ENCODE peak calls at places on chromosomes 5 and 9, in six cellular contexts. One of them, this sample, is unnamed.

GRCh38 chr5:125113328-125113727 is 366.9 kb upstream of the ZNF608 start:
- DNase-seq in H54: no peak
- DNase-seq in NCI-H460: no peak
- DNase-seq in retina: no peak
- DNase-seq in RKO: no peak
- DNase-seq in central memory CD4-positive, alpha-beta T cell: no peak
- DNase-seq in this sample: no peak

GRCh38 chr5:140240987-140241706 is 61.8 kb downstream of the PFDN1 start:
- DNase-seq in NCI-H460: peak
- DNase-seq in retina: peak
- DNase-seq in RKO: peak
- DNase-seq in central memory CD4-positive, alpha-beta T cell: no peak
- DNase-seq in H54: peak
- DNase-seq in this sample: peak

GRCh38 chr5:107799306-107799705 is 128.6 kb upstream of the EFNA5 start:
- DNase-seq in H54: no peak
- DNase-seq in retina: no peak
- DNase-seq in NCI-H460: no peak
- DNase-seq in central memory CD4-positive, alpha-beta T cell: no peak
- DNase-seq in RKO: no peak
- DNase-seq in this sample: no peak

GRCh38 chr5:155293605-155294178 is 280.1 kb downstream of the KIF4B start:
- DNase-seq in H54: no peak
- DNase-seq in retina: no peak
- DNase-seq in RKO: no peak
- DNase-seq in NCI-H460: no peak
- DNase-seq in central memory CD4-positive, alpha-beta T cell: no peak
- DNase-seq in this sample: no peak

GRCh38 chr5:109743770-109744212 is 54.1 kb downstream of the MAN2A1 start:
- DNase-seq in RKO: peak
- DNase-seq in H54: peak
- DNase-seq in NCI-H460: peak
- DNase-seq in central memory CD4-positive, alpha-beta T cell: no peak
- DNase-seq in retina: peak
- DNase-seq in this sample: peak

GRCh38 chr5:62068554-62068953 is 237.5 kb upstream of the KIF2A start:
- DNase-seq in central memory CD4-positive, alpha-beta T cell: no peak
- DNase-seq in NCI-H460: no peak
- DNase-seq in RKO: no peak
- DNase-seq in retina: no peak
- DNase-seq in H54: no peak
- DNase-seq in this sample: no peak

GRCh38 chr9:9753266-9753665 is 859.5 kb downstream of the PTPRD start:
- DNase-seq in RKO: no peak
- DNase-seq in central memory CD4-positive, alpha-beta T cell: no peak
- DNase-seq in retina: no peak
- DNase-seq in H54: no peak
- DNase-seq in NCI-H460: no peak
- DNase-seq in this sample: no peak

GRCh38 chr5:181056431-181056830 is 16.4 kb downstream of the BTNL9 start:
- DNase-seq in retina: no peak
- DNase-seq in NCI-H460: no peak
- DNase-seq in RKO: no peak
- DNase-seq in H54: no peak
- DNase-seq in central memory CD4-positive, alpha-beta T cell: no peak
- DNase-seq in this sample: no peak

GRCh38 chr9:4048441-4048840 is 251.4 kb downstream of the GLIS3 start:
- DNase-seq in RKO: peak
- DNase-seq in retina: no peak
- DNase-seq in central memory CD4-positive, alpha-beta T cell: no peak
- DNase-seq in H54: peak
- DNase-seq in NCI-H460: no peak
- DNase-seq in this sample: no peak

GRCh38 chr9:33623658-33624586 is 99.9 kb downstream of the ANKRD18B start:
- DNase-seq in NCI-H460: peak
- DNase-seq in retina: peak
- DNase-seq in central memory CD4-positive, alpha-beta T cell: peak
- DNase-seq in H54: peak
- DNase-seq in RKO: peak
- DNase-seq in this sample: peak

GRCh38 chr9:80875947-80876346 is 813.4 kb downstream of the TLE1 start:
- DNase-seq in H54: no peak
- DNase-seq in RKO: no peak
- DNase-seq in central memory CD4-positive, alpha-beta T cell: no peak
- DNase-seq in retina: no peak
- DNase-seq in NCI-H460: no peak
- DNase-seq in this sample: no peak

GRCh38 chr9:133195029-133195428 is 14.0 kb downstream of the OBP2B start:
- DNase-seq in NCI-H460: no peak
- DNase-seq in retina: no peak
- DNase-seq in central memory CD4-positive, alpha-beta T cell: no peak
- DNase-seq in RKO: no peak
- DNase-seq in H54: no peak
- DNase-seq in this sample: no peak

GRCh38 chr5:91384671-91385430 is 1.7 kb upstream of the ARRDC3 start:
- DNase-seq in RKO: peak
- DNase-seq in central memory CD4-positive, alpha-beta T cell: peak
- DNase-seq in NCI-H460: peak
- DNase-seq in H54: peak
- DNase-seq in retina: peak
- DNase-seq in this sample: peak

GRCh38 chr9:138098116-138098907 is 220.7 kb downstream of the CACNA1B start:
- DNase-seq in H54: no peak
- DNase-seq in NCI-H460: no peak
- DNase-seq in RKO: no peak
- DNase-seq in central memory CD4-positive, alpha-beta T cell: no peak
- DNase-seq in retina: no peak
- DNase-seq in this sample: no peak

GRCh38 chr9:90981726-90982125 is 180.1 kb downstream of the SYK start:
- DNase-seq in NCI-H460: no peak
- DNase-seq in retina: no peak
- DNase-seq in H54: no peak
- DNase-seq in central memory CD4-positive, alpha-beta T cell: no peak
- DNase-seq in RKO: no peak
- DNase-seq in this sample: no peak

GRCh38 chr9:99000480-99001395 is 57.0 kb downstream of the COL15A1 start:
- DNase-seq in central memory CD4-positive, alpha-beta T cell: peak
- DNase-seq in RKO: peak
- DNase-seq in NCI-H460: peak
- DNase-seq in H54: peak
- DNase-seq in retina: no peak
- DNase-seq in this sample: peak

GRCh38 chr5:134099939-134100282 is 14.6 kb upstream of the TCF7 start:
- DNase-seq in RKO: no peak
- DNase-seq in NCI-H460: no peak
- DNase-seq in H54: no peak
- DNase-seq in retina: no peak
- DNase-seq in central memory CD4-positive, alpha-beta T cell: no peak
- DNase-seq in this sample: no peak

GRCh38 chr9:16514131-16514530 is 356.3 kb downstream of the BNC2 start:
- DNase-seq in retina: no peak
- DNase-seq in RKO: no peak
- DNase-seq in H54: no peak
- DNase-seq in NCI-H460: no peak
- DNase-seq in central memory CD4-positive, alpha-beta T cell: no peak
- DNase-seq in this sample: no peak

GRCh38 chr9:81620009-81620405 is 69.3 kb downstream of the TLE1 start:
- DNase-seq in NCI-H460: no peak
- DNase-seq in retina: no peak
- DNase-seq in RKO: no peak
- DNase-seq in H54: no peak
- DNase-seq in central memory CD4-positive, alpha-beta T cell: no peak
- DNase-seq in this sample: no peak